ENCODE peak calls at places on chromosomes 5 and 9, in six cellular contexts. W is K562, B is GM12878, U is A549, L is endothelial cell of umbilical vein, J is HepG2. D is an unnamed sample.
A peak's percentile ranks its signal among the peaks of the same experiment; 100 is the strongest.

GRCh38 chr9:125994066-125994943 is 247.1 kb downstream of the PBX3 start:
- DNase-seq in W (no peak), B (no peak), U (no peak), L (no peak), J (no peak), D (no peak)

GRCh38 chr5:72203251-72203845 is 96.1 kb downstream of the MAP1B start:
- DNase-seq in W (no peak), B (no peak), U (no peak), L (no peak), J (no peak), D (no peak)

GRCh38 chr5:90932052-90932699 is 373.6 kb downstream of the ADGRV1 start:
- DNase-seq in W (peak; percentile 59), B (peak; percentile 12), U (peak; percentile 80), L (peak; percentile 93), J (peak; percentile 48), D (peak; percentile 59)

GRCh38 chr5:134549714-134550113 is 24.2 kb downstream of the JADE2 start:
- DNase-seq in W (no peak), B (no peak), U (no peak), L (peak; percentile 8), J (no peak), D (peak; percentile 50)

GRCh38 chr9:137416006-137416562 is 6.9 kb downstream of the EXD3 start:
- DNase-seq in W (no peak), B (no peak), U (no peak), L (no peak), J (no peak), D (no peak)

GRCh38 chr9:70100362-70100761 is 56.7 kb downstream of the MAMDC2 start:
- DNase-seq in W (no peak), B (no peak), U (peak; percentile 46), L (no peak), J (no peak), D (no peak)

GRCh38 chr9:134491856-134492255 is 149.7 kb upstream of the COL5A1 start:
- DNase-seq in W (no peak), B (no peak), U (no peak), L (no peak), J (no peak), D (no peak)

GRCh38 chr9:5834214-5834613 is 1.3 kb upstream of the ERMP1 start:
- DNase-seq in W (no peak), B (no peak), U (no peak), L (no peak), J (no peak), D (peak; percentile 85)

GRCh38 chr5:123690821-123691220 is 178.8 kb downstream of the CSNK1G3 start:
- DNase-seq in W (no peak), B (no peak), U (no peak), L (no peak), J (no peak), D (no peak)

GRCh38 chr9:83520292-83520691 is 17.9 kb downstream of the FRMD3 start:
- DNase-seq in W (no peak), B (no peak), U (no peak), L (no peak), J (no peak), D (no peak)

GRCh38 chr9:134568116-134568515 is 73.5 kb upstream of the COL5A1 start:
- DNase-seq in W (no peak), B (no peak), U (no peak), L (no peak), J (no peak), D (no peak)

GRCh38 chr9:69086769-69087168 is 51.2 kb downstream of the FXN start:
- DNase-seq in W (no peak), B (no peak), U (no peak), L (peak; percentile 49), J (peak; percentile 61), D (no peak)

GRCh38 chr5:38008198-38008597 is 168.4 kb upstream of the GDNF start:
- DNase-seq in W (no peak), B (no peak), U (no peak), L (no peak), J (no peak), D (no peak)

GRCh38 chr9:73583590-73583989 is 431.9 kb downstream of the ANXA1 start:
- DNase-seq in W (no peak), B (no peak), U (no peak), L (no peak), J (no peak), D (no peak)

GRCh38 chr5:171806976-171807823 is 21.6 kb downstream of the SMIM23 start:
- DNase-seq in W (no peak), B (no peak), U (no peak), L (no peak), J (no peak), D (peak; percentile 33)

GRCh38 chr5:132760601-132761317 is 13.5 kb downstream of the CCNI2 start:
- DNase-seq in W (no peak), B (no peak), U (no peak), L (no peak), J (no peak), D (no peak)

GRCh38 chr5:158754018-158754514 is 345.6 kb downstream of the EBF1 start:
- DNase-seq in W (no peak), B (no peak), U (peak; percentile 1), L (no peak), J (no peak), D (no peak)

DNA sequence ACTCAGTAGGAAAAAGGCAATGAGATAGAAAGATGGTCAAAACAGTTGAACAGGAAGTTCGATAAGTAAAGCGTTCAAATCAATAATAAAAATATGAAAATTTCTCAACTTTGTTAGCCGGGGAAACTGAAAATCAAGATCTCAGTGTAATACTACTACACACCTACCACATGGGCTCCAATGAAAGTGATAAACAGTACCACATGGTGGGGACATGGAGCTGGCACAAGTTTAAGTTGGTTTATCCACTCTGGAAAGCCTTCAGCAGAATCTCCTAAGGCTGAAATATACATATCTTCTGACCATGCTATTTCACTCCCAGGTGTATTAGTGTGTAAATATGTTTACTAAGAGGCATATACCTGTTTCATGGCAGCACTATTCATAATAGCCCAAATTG is 126.8 kb downstream of the NXNL2 start:
- DNase-seq in W (no peak), B (no peak), U (peak; percentile 24), L (peak; percentile 27), J (peak; percentile 16), D (peak; percentile 21)
- TF ChIP-seq CTCF in W (no peak), B (no peak), U (peak; percentile 14), L (peak; percentile 13), J (peak; percentile 51), D (no peak)

GRCh38 chr9:118594428-118594827 is 774.8 kb downstream of the BRINP1 start:
- DNase-seq in W (no peak), B (no peak), U (no peak), L (no peak), J (no peak), D (no peak)

GRCh38 chr9:118596374-118597015 is 772.7 kb downstream of the BRINP1 start:
- DNase-seq in W (no peak), B (no peak), U (no peak), L (no peak), J (no peak), D (no peak)

GRCh38 chr9:118595719-118596305 is 773.4 kb downstream of the BRINP1 start:
- DNase-seq in W (no peak), B (no peak), U (peak; percentile 65), L (peak; percentile 48), J (no peak), D (peak; percentile 40)
- TF ChIP-seq MYC in W (no peak), B (no peak), U (no peak), L (no peak), J (no peak), D (no peak)

DNA sequence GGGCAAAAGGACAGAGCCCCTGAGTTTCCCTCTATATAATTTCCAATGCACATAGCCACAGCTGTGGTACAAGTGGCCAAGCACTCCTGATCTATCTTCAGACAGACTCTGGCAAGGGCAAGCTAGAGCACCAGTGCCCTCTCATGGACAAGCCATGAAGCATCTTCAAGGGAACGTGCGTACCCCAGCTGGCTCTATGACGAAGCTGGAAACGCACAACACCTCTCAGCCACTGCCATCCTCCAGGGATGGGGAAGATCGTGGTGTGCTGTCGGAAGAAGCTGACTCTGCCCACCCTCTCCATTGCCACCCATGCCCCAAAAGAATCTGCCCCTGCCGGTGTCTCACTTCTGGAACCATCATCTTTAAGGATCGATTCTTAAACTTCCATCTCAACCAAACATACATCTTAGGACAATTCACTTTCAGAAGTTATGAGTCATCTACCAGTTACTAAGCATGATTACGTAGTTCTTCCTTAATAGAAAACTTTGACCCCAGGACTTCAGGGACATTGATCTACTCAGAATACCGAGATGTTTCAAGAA is 482.9 kb downstream of the AGTPBP1 start:
- DNase-seq in W (peak; percentile 8), B (peak; percentile 20), U (peak; percentile 74), L (peak; percentile 80), J (peak; percentile 39), D (peak; percentile 69)
- TF ChIP-seq CTCF in W (no peak), B (peak; percentile 82), U (peak; percentile 44), L (peak; percentile 82), J (peak; percentile 76), D (peak; percentile 60)

GRCh38 chr5:150801117-150801927 is 22.8 kb downstream of the SMIM3 start:
- DNase-seq in W (peak; percentile 53), B (no peak), U (peak; percentile 71), L (peak; percentile 80), J (peak; percentile 62), D (peak; percentile 66)
- TF ChIP-seq MYC in W (no peak), B (no peak), U (no peak), L (no peak), J (no peak), D (no peak)

GRCh38 chr5:170773031-170773985 is 10.2 kb upstream of the GABRP start:
- DNase-seq in W (no peak), B (no peak), U (no peak), L (no peak), J (no peak), D (no peak)

GRCh38 chr5:170769898-170770416 is 13.6 kb upstream of the GABRP start:
- DNase-seq in W (no peak), B (no peak), U (no peak), L (no peak), J (no peak), D (peak; percentile 12)

GRCh38 chr5:170769236-170769635 is 14.3 kb upstream of the GABRP start:
- DNase-seq in W (no peak), B (no peak), U (no peak), L (no peak), J (no peak), D (no peak)

DNA sequence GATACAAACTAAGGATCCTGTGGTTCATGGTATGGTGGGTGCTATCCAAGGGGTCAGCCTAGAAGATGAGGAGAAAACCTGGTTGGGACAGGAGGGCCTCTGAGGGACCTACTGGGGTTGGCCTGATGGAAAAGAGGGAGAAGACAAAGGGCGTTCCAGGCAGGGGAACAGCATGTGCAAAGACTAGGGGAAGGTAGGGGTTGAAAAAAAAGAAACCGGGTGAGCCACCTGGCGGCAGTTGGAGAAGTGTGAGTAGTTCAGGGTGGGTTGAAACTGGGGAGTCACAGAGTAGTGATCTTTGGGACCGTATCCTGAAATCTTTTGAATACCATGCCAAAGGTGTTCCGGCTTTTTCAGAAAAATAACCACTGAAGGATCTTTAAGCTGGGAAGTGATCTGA is 8.7 kb upstream of the GABRP start:
- DNase-seq in W (peak; percentile 19), B (no peak), U (no peak), L (no peak), J (no peak), D (no peak)
- TF ChIP-seq CTCF in W (peak; percentile 12), B (peak; percentile 18), U (no peak), L (no peak), J (no peak), D (no peak)

GRCh38 chr9:37428345-37428744 is 5.8 kb downstream of the GRHPR start:
- DNase-seq in W (no peak), B (no peak), U (no peak), L (no peak), J (no peak), D (no peak)
- TF ChIP-seq MYC in W (no peak), B (no peak), U (no peak), L (no peak), J (no peak), D (no peak)